ENCODE peak calls at places on chromosomes 5 and 9, in four cellular contexts. One of them, this sample, is unnamed.

GRCh38 chr9:14529047-14529446 is 164.2 kb downstream of the ZDHHC21 start:
- DNase-seq in tibial artery: no peak
- DNase-seq in mesenchymal stem cell: peak; percentile 18
- DNase-seq in mammary epithelial cell: no peak
- DNase-seq in this sample: no peak

GRCh38 chr5:157167219-157167621 is 1.2 kb upstream of the GARIN3 start:
- DNase-seq in tibial artery: no peak
- DNase-seq in mesenchymal stem cell: peak; percentile 66
- DNase-seq in mammary epithelial cell: peak; percentile 25
- DNase-seq in this sample: no peak

GRCh38 chr5:136350339-136350738 is 15.0 kb downstream of the TRPC7 start:
- DNase-seq in tibial artery: no peak
- DNase-seq in mesenchymal stem cell: no peak
- DNase-seq in mammary epithelial cell: no peak
- DNase-seq in this sample: no peak

GRCh38 chr5:53557386-53557785 is 3.1 kb upstream of the NDUFS4 start:
- DNase-seq in tibial artery: no peak
- DNase-seq in mesenchymal stem cell: peak; percentile 6
- DNase-seq in mammary epithelial cell: peak; percentile 60
- DNase-seq in this sample: peak; percentile 10

GRCh38 chr5:56588125-56588516 is 227.2 kb upstream of the MAP3K1 start:
- DNase-seq in tibial artery: no peak
- DNase-seq in mammary epithelial cell: no peak
- DNase-seq in mesenchymal stem cell: no peak
- DNase-seq in this sample: no peak

GRCh38 chr9:69186841-69187611 is 12.9 kb downstream of the TJP2 start:
- DNase-seq in tibial artery: no peak
- DNase-seq in mammary epithelial cell: peak; percentile 62
- DNase-seq in mesenchymal stem cell: peak; percentile 47
- DNase-seq in this sample: no peak

GRCh38 chr9:128421474-128422010 is 885 bp downstream of the CERCAM start:
- DNase-seq in mammary epithelial cell: peak; percentile 36
- DNase-seq in tibial artery: peak; percentile 63
- DNase-seq in mesenchymal stem cell: no peak
- DNase-seq in this sample: no peak

GRCh38 chr9:14779566-14780022 is 57.1 kb upstream of the CER1 start:
- DNase-seq in mammary epithelial cell: no peak
- DNase-seq in tibial artery: no peak
- DNase-seq in mesenchymal stem cell: no peak
- DNase-seq in this sample: no peak

GRCh38 chr5:119302916-119303897 is 52.6 kb upstream of the TNFAIP8 start:
- DNase-seq in mesenchymal stem cell: peak; percentile 98
- DNase-seq in tibial artery: no peak
- DNase-seq in mammary epithelial cell: peak; percentile 97
- DNase-seq in this sample: peak; percentile 87

GRCh38 chr9:106486685-106487084 is 376.3 kb upstream of the ZNF462 start:
- DNase-seq in tibial artery: no peak
- DNase-seq in mesenchymal stem cell: no peak
- DNase-seq in mammary epithelial cell: peak; percentile 64
- DNase-seq in this sample: peak; percentile 59

GRCh38 chr5:174399411-174399810 is 325.0 kb upstream of the MSX2 start:
- DNase-seq in mammary epithelial cell: no peak
- DNase-seq in tibial artery: no peak
- DNase-seq in mesenchymal stem cell: no peak
- DNase-seq in this sample: no peak

GRCh38 chr9:5557606-5558587 is 47.6 kb downstream of the PDCD1LG2 start:
- DNase-seq in mesenchymal stem cell: no peak
- DNase-seq in tibial artery: peak; percentile 31
- DNase-seq in mammary epithelial cell: peak; percentile 53
- DNase-seq in this sample: no peak

GRCh38 chr9:123421211-123421585 is 65.2 kb downstream of the CRB2 start:
- DNase-seq in mammary epithelial cell: no peak
- DNase-seq in tibial artery: no peak
- DNase-seq in mesenchymal stem cell: no peak
- DNase-seq in this sample: no peak

GRCh38 chr9:101508203-101508602 is 25.4 kb upstream of the RNF20 start:
- DNase-seq in mesenchymal stem cell: no peak
- DNase-seq in tibial artery: no peak
- DNase-seq in mammary epithelial cell: peak; percentile 70
- DNase-seq in this sample: peak; percentile 79

GRCh38 chr9:113653746-113654604 is 190.4 kb downstream of the RGS3 start:
- DNase-seq in mesenchymal stem cell: no peak
- DNase-seq in mammary epithelial cell: no peak
- DNase-seq in tibial artery: no peak
- DNase-seq in this sample: no peak

GRCh38 chr9:120308495-120308894 is 271.5 kb downstream of the CDK5RAP2 start:
- DNase-seq in tibial artery: no peak
- DNase-seq in mesenchymal stem cell: no peak
- DNase-seq in mammary epithelial cell: no peak
- DNase-seq in this sample: no peak

GRCh38 chr5:71894091-71894490 is 175.0 kb downstream of the CARTPT start:
- DNase-seq in mesenchymal stem cell: no peak
- DNase-seq in tibial artery: no peak
- DNase-seq in mammary epithelial cell: no peak
- DNase-seq in this sample: no peak

GRCh38 chr9:76716270-76716669 is 48.0 kb upstream of the PCA3 start:
- DNase-seq in mesenchymal stem cell: no peak
- DNase-seq in tibial artery: no peak
- DNase-seq in mammary epithelial cell: no peak
- DNase-seq in this sample: no peak

GRCh38 chr5:146656638-146657037 is 140.6 kb upstream of the GPR151 start:
- DNase-seq in tibial artery: no peak
- DNase-seq in mesenchymal stem cell: no peak
- DNase-seq in mammary epithelial cell: no peak
- DNase-seq in this sample: no peak

GRCh38 chr5:137137013-137137632 is 362.0 kb downstream of the SPOCK1 start:
- DNase-seq in mammary epithelial cell: no peak
- DNase-seq in tibial artery: no peak
- DNase-seq in mesenchymal stem cell: no peak
- DNase-seq in this sample: no peak

GRCh38 chr9:95058795-95059386 is 258.6 kb downstream of the FANCC start:
- DNase-seq in mesenchymal stem cell: no peak
- DNase-seq in mammary epithelial cell: no peak
- DNase-seq in tibial artery: no peak
- DNase-seq in this sample: no peak

GRCh38 chr5:154197801-154198461 is 7.4 kb downstream of the GALNT10 start:
- DNase-seq in mammary epithelial cell: peak; percentile 99
- DNase-seq in tibial artery: no peak
- DNase-seq in mesenchymal stem cell: peak; percentile 69
- DNase-seq in this sample: peak; percentile 95

GRCh38 chr5:94807985-94808384 is 189.5 kb downstream of the SLF1 start:
- DNase-seq in mesenchymal stem cell: no peak
- DNase-seq in tibial artery: no peak
- DNase-seq in mammary epithelial cell: no peak
- DNase-seq in this sample: no peak

GRCh38 chr5:761206-761771 is 23.2 kb downstream of the ZDHHC11B start:
- DNase-seq in tibial artery: no peak
- DNase-seq in mammary epithelial cell: no peak
- DNase-seq in mesenchymal stem cell: no peak
- DNase-seq in this sample: no peak

GRCh38 chr5:180441577-180441976 is 52.6 kb upstream of the CNOT6 start:
- DNase-seq in mesenchymal stem cell: no peak
- DNase-seq in tibial artery: no peak
- DNase-seq in mammary epithelial cell: peak; percentile 69
- DNase-seq in this sample: no peak

GRCh38 chr5:13403351-13403750 is 541.1 kb downstream of the DNAH5 start:
- DNase-seq in mammary epithelial cell: peak; percentile 9
- DNase-seq in mesenchymal stem cell: no peak
- DNase-seq in tibial artery: no peak
- DNase-seq in this sample: no peak

GRCh38 chr9:131951905-131952304 is 127.8 kb downstream of the MED27 start:
- DNase-seq in mesenchymal stem cell: peak; percentile 37
- DNase-seq in mammary epithelial cell: no peak
- DNase-seq in tibial artery: peak; percentile 71
- DNase-seq in this sample: no peak

GRCh38 chr5:168424506-168425298 is 61.6 kb upstream of the RARS1 start:
- DNase-seq in tibial artery: no peak
- DNase-seq in mesenchymal stem cell: peak; percentile 42
- DNase-seq in mammary epithelial cell: no peak
- DNase-seq in this sample: no peak

GRCh38 chr5:93243481-93243880 is 337.5 kb downstream of the NR2F1-AS1 start:
- DNase-seq in tibial artery: no peak
- DNase-seq in mesenchymal stem cell: no peak
- DNase-seq in mammary epithelial cell: no peak
- DNase-seq in this sample: no peak

GRCh38 chr5:59236448-59236847 is 653.6 kb downstream of the RAB3C start:
- DNase-seq in mammary epithelial cell: no peak
- DNase-seq in tibial artery: no peak
- DNase-seq in mesenchymal stem cell: no peak
- DNase-seq in this sample: no peak

GRCh38 chr5:145681216-145681615 is 153.9 kb downstream of the PRELID2 start:
- DNase-seq in mesenchymal stem cell: no peak
- DNase-seq in tibial artery: no peak
- DNase-seq in mammary epithelial cell: no peak
- DNase-seq in this sample: no peak

GRCh38 chr9:121350993-121351561 is 19.0 kb downstream of the STOM start:
- DNase-seq in mammary epithelial cell: peak; percentile 84
- DNase-seq in mesenchymal stem cell: peak; percentile 90
- DNase-seq in tibial artery: peak; percentile 84
- DNase-seq in this sample: peak; percentile 55

GRCh38 chr5:11617080-11617479 is 287.2 kb downstream of the CTNND2 start:
- DNase-seq in mesenchymal stem cell: no peak
- DNase-seq in tibial artery: no peak
- DNase-seq in mammary epithelial cell: no peak
- DNase-seq in this sample: no peak

GRCh38 chr5:32828492-32828891 is 117.4 kb downstream of the NPR3 start:
- DNase-seq in mammary epithelial cell: peak; percentile 30
- DNase-seq in mesenchymal stem cell: no peak
- DNase-seq in tibial artery: no peak
- DNase-seq in this sample: no peak

GRCh38 chr5:127216906-127217675 is 73.5 kb upstream of the MEGF10 start:
- DNase-seq in tibial artery: no peak
- DNase-seq in mesenchymal stem cell: no peak
- DNase-seq in mammary epithelial cell: no peak
- DNase-seq in this sample: no peak

GRCh38 chr9:86714976-86715375 is 232.3 kb downstream of the GAS1 start:
- DNase-seq in mesenchymal stem cell: peak; percentile 59
- DNase-seq in tibial artery: no peak
- DNase-seq in mammary epithelial cell: no peak
- DNase-seq in this sample: no peak
- H3K27ac ChIP-seq in mesenchymal stem cell: no peak overlapping the region
- H3K27ac ChIP-seq in tibial artery: no peak overlapping the region
- H3K27ac ChIP-seq in mammary epithelial cell: no peak overlapping the region
- H3K27ac ChIP-seq in this sample: no peak overlapping the region

DNA sequence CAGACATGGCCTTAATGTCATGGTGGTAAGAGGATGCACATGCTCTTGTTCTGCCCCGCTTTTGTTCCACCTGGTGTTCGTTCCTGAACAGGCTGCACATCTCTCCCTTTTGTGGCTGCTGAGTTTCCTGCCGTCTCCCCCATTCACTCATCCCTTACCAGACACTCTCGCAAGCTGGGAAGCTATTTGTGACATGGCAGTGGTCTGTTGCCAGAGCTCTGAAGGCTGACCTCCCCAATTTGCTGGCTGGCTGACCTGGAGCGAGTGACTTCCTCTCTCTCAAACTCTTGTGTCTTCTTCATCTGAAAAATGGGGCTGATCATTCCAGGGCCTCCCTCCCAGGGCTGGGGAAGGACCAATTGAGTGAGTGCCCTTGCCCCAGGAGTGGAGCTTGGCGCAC is 35.9 kb downstream of the HRH2 start:
- DNase-seq in mammary epithelial cell: no peak
- DNase-seq in tibial artery: no peak
- DNase-seq in mesenchymal stem cell: no peak
- DNase-seq in this sample: no peak
- H3K27ac ChIP-seq in mammary epithelial cell: no peak overlapping the region
- H3K27ac ChIP-seq in tibial artery: no peak overlapping the region
- H3K27ac ChIP-seq in mesenchymal stem cell: no peak overlapping the region
- H3K27ac ChIP-seq in this sample: no peak overlapping the region

DNA sequence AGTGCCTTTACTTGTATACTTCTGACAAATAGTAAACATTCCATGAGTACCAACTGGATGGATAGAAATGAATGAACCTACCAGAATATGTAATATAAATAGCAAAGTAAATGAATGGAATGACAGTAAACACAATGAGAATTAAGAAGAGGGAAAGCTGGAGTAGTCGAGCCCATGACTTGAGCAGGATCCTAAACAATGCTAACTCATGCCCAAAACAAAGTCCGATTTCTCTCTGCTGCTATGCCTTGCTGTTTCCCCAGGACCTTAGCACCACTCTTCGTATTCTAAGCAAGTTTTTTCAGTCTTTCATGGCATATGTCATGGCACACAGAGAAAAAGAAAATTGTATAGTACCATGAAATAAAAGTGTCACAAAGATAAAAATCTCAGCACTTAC is 1.8 kb downstream of the XPA start:
- DNase-seq in mammary epithelial cell: no peak
- DNase-seq in tibial artery: no peak
- DNase-seq in mesenchymal stem cell: no peak
- DNase-seq in this sample: no peak
- H3K27ac ChIP-seq in mammary epithelial cell: no peak overlapping the region
- H3K27ac ChIP-seq in tibial artery: no peak overlapping the region
- H3K27ac ChIP-seq in mesenchymal stem cell: no peak overlapping the region
- H3K27ac ChIP-seq in this sample: no peak overlapping the region

GRCh38 chr5:141834331-141834730 is 43.9 kb downstream of the PCDH1 start:
- DNase-seq in tibial artery: no peak
- DNase-seq in mesenchymal stem cell: peak; percentile 23
- DNase-seq in mammary epithelial cell: no peak
- DNase-seq in this sample: no peak

GRCh38 chr5:141838326-141839014 is 39.7 kb downstream of the PCDH1 start:
- DNase-seq in tibial artery: no peak
- DNase-seq in mesenchymal stem cell: no peak
- DNase-seq in mammary epithelial cell: no peak
- DNase-seq in this sample: no peak

GRCh38 chr5:141832131-141832530 is 46.1 kb downstream of the PCDH1 start:
- DNase-seq in mammary epithelial cell: peak; percentile 21
- DNase-seq in tibial artery: no peak
- DNase-seq in mesenchymal stem cell: no peak
- DNase-seq in this sample: no peak

GRCh38 chr5:141839015-141839513 is 39.1 kb downstream of the PCDH1 start:
- DNase-seq in tibial artery: no peak
- DNase-seq in mammary epithelial cell: no peak
- DNase-seq in mesenchymal stem cell: no peak
- DNase-seq in this sample: no peak

DNA sequence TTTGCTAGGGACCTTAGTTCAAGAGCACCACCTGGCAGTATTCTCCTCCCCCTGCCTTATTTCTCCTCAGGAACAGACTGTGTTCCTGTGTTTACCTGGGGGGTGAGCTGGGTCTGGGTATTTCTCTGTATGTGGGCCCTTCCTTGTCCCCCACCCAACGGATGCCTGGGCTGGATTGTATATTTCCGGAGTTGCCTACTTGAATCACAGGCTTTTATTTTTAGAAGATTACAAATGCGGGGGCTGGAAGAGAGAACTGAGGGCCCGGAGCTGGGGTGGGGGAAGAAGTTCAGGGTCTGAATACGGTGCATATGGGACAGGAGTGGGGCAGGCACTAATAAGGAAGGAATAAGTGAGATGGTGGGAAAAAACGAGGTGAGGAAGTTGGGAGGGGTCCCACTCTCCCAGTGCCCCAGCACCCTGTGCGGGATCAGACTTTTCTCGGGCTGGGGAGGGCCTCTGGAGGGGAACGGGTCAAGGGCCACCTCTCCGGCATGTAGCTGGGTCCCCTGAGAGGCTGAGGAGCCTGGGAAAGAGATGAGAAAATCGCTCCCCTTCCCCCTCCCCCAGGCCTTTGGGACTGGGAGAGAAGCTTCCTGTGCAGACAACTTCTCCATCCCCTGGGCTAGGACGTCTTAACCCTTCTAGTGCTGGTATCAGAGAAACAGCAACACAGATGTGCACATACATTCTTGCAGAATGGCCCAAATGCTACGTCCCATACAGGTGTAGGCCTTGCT is 42.1 kb downstream of the PCDH1 start:
- DNase-seq in tibial artery: no peak
- DNase-seq in mammary epithelial cell: no peak
- DNase-seq in mesenchymal stem cell: peak; percentile 56
- DNase-seq in this sample: no peak
- H3K27ac ChIP-seq in tibial artery: peak overlapping the region; percentile 64
- H3K27ac ChIP-seq in mammary epithelial cell: no peak overlapping the region
- H3K27ac ChIP-seq in mesenchymal stem cell: no peak overlapping the region
- H3K27ac ChIP-seq in this sample: no peak overlapping the region